ENCODE peak calls at places on chromosome 3, in five cellular contexts. M is cardiac fibroblast, Y is heart right ventricle, A is OCI-LY7, D is left lung. P is an unnamed sample.

GRCh38 chr3:152737021-152737908 is 97.7 kb upstream of the P2RY1 start:
- DNase-seq in M (peak; percentile 88), Y (no peak), A (no peak), D (peak; percentile 34), P (peak; percentile 76)

GRCh38 chr3:140455476-140455875 is 222.4 kb upstream of the TRIM42 start:
- DNase-seq in M (peak; percentile 29), Y (no peak), A (no peak), D (no peak), P (no peak)

GRCh38 chr3:104947946-104948345 is 418.8 kb upstream of the ALCAM start:
- DNase-seq in M (no peak), Y (no peak), A (no peak), D (no peak), P (no peak)

GRCh38 chr3:100226712-100227429 is 33.9 kb upstream of the TBC1D23 start:
- DNase-seq in M (peak; percentile 79), Y (no peak), A (no peak), D (no peak), P (peak; percentile 72)

GRCh38 chr3:85950435-85950834 is 991.6 kb downstream of the CADM2 start:
- DNase-seq in M (no peak), Y (no peak), A (no peak), D (no peak), P (no peak)

GRCh38 chr3:62184559-62184958 is 188.8 kb downstream of the FEZF2 start:
- DNase-seq in M (peak; percentile 42), Y (no peak), A (no peak), D (no peak), P (peak; percentile 32)

GRCh38 chr3:132507657-132508056 is 89.4 kb upstream of the ACKR4 start:
- DNase-seq in M (no peak), Y (no peak), A (no peak), D (no peak), P (no peak)

GRCh38 chr3:64445318-64446300 is 220.3 kb upstream of the PRICKLE2 start:
- DNase-seq in M (no peak), Y (peak; percentile 34), A (no peak), D (peak; percentile 53), P (peak; percentile 15)

GRCh38 chr3:110198717-110199587 is 861.6 kb upstream of the DPPA4 start:
- DNase-seq in M (no peak), Y (no peak), A (no peak), D (peak; percentile 58), P (no peak)

GRCh38 chr3:110199588-110199943 is 862.2 kb upstream of the DPPA4 start:
- DNase-seq in M (no peak), Y (no peak), A (no peak), D (no peak), P (no peak)
- TF ChIP-seq CTCF in M (no peak), Y (no peak), A (no peak), D (no peak), P (no peak)

DNA sequence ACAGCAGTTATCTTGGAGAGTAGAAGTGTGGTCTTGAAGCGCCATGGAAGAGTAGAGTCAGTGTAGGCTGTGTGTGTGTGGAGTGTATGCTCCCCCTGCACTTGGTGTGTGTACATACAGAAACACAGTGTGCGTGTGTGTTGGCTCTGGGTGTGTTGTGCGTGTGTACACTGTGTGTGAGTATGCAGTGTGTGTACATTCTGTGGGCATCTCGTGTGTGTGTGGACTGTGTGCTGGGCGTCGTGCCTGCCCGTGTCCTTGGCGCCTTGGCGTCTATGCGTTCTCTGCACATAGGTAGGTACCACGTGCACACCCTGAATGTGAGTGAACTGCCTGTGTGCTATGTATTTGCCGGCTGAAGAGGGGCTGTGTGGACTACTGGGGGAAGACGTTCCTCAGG is 520 bp upstream of the ECE2 start:
- DNase-seq in M (no peak), Y (no peak), A (no peak), D (no peak), P (no peak)
- H3K4me3 ChIP-seq in M (no peak overlapping the region), Y (no peak overlapping the region), A (no peak overlapping the region), D (no peak overlapping the region), P (no peak overlapping the region)

GRCh38 chr3:25861566-25861965 is 71.7 kb downstream of the OXSM start:
- DNase-seq in M (no peak), Y (no peak), A (no peak), D (no peak), P (no peak)

GRCh38 chr3:25863011-25863415 is 73.1 kb downstream of the OXSM start:
- DNase-seq in M (no peak), Y (no peak), A (no peak), D (no peak), P (no peak)

GRCh38 chr3:25863560-25863959 is 73.7 kb downstream of the OXSM start:
- DNase-seq in M (no peak), Y (no peak), A (peak; percentile 33), D (no peak), P (no peak)
- TF ChIP-seq CTCF in M (peak; percentile 21), Y (no peak), A (peak; percentile 66), D (no peak), P (no peak)

GRCh38 chr3:44000586-44000985 is 241.1 kb upstream of the TOPAZ1 start:
- DNase-seq in M (peak; percentile 71), Y (no peak), A (peak; percentile 13), D (no peak), P (peak; percentile 65)
- H3K4me3 ChIP-seq in M (peak overlapping the region; percentile 77), Y (no peak overlapping the region), A (peak overlapping the region; percentile 93), D (no peak overlapping the region), P (peak overlapping the region; percentile 83)

DNA sequence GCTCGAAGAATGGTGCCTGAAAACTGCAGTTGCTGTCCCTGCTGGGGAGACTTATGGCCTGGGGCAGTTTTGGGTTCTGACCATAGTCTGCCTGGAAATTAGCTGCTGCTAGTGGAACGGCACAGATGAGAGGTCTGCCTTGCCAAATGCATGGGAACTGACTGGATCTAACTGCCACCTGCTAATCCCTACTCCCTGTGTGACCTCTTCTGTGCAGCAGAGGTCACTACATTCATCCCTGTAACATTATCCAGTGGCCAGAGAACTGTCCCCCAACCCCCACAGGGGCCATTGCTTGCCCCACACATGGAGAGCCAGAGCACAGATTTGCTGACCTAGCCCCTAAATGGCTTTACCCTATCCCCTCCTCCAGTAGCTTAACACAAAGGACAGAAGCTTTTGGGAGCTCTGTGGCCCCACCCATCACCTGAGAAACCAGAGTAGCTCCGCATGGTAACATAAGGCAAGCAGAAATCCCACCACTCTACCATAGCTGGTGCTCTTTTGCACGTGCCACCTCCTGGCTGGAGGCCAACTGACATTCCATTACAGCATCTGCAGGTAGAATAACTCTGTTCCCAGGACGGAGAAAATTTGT is 840.0 kb downstream of the EPHA3 start:
- DNase-seq in M (no peak), Y (no peak), A (no peak), D (no peak), P (no peak)
- TF ChIP-seq CTCF in M (no peak), Y (no peak), A (no peak), D (no peak), P (no peak)